ENCODE peak calls at places on chromosomes 13 and 19, in ten cellular contexts. B is pancreas; J is heart right ventricle; Z is upper lobe of right lung; I is OCI-LY7; N is uterus; U is H1; W is left ventricle myocardium inferior; X is PC-3; R is CD8-positive, alpha-beta T cell. E is an unnamed sample.

GRCh38 chr19:30556230-30556711 is 184.1 kb downstream of the ZNF536 start:
- DNase-seq in R (no peak), B (no peak), X (no peak), W (no peak), I (no peak), Z (no peak), U (no peak), N (no peak), J (no peak), E (no peak)

GRCh38 chr19:49217382-49217781 is 59.8 kb downstream of the TRPM4 start:
- DNase-seq in J (peak; percentile 65), X (no peak), I (no peak), N (no peak), B (no peak), Z (no peak), W (peak; percentile 52), R (no peak), U (no peak), E (no peak)

GRCh38 chr13:113832204-113832603 is 31.7 kb downstream of the GAS6 start:
- DNase-seq in Z (no peak), J (no peak), I (no peak), U (no peak), N (no peak), R (no peak), X (peak; percentile 10), W (no peak), B (peak; percentile 57), E (no peak)

GRCh38 chr13:109755997-109756396 is 30.4 kb downstream of the IRS2 start:
- DNase-seq in I (no peak), Z (no peak), B (no peak), W (no peak), J (no peak), N (no peak), U (no peak), X (no peak), R (no peak), E (no peak)

GRCh38 chr19:51799311-51799997 is 4.5 kb downstream of the FPR3 start:
- DNase-seq in I (no peak), Z (peak; percentile 76), B (no peak), W (peak; percentile 89), N (peak; percentile 78), J (peak; percentile 90), X (peak; percentile 98), R (no peak), U (no peak), E (peak; percentile 66)

GRCh38 chr13:35354305-35354704 is 122.2 kb downstream of the MAB21L1 start:
- DNase-seq in R (no peak), W (no peak), Z (no peak), U (no peak), J (no peak), N (no peak), X (no peak), I (no peak), B (no peak), E (no peak)

GRCh38 chr19:35860818-35861639 is 4.3 kb downstream of the KIRREL2 start:
- DNase-seq in U (peak; percentile 79), B (peak; percentile 68), N (no peak), Z (no peak), J (no peak), R (no peak), W (no peak), X (no peak), I (no peak), E (no peak)

GRCh38 chr19:1910169-1910568 is 5.0 kb downstream of the ADAT3 start:
- DNase-seq in R (no peak), Z (no peak), B (no peak), W (no peak), J (no peak), X (no peak), I (no peak), U (no peak), N (no peak), E (no peak)

DNA sequence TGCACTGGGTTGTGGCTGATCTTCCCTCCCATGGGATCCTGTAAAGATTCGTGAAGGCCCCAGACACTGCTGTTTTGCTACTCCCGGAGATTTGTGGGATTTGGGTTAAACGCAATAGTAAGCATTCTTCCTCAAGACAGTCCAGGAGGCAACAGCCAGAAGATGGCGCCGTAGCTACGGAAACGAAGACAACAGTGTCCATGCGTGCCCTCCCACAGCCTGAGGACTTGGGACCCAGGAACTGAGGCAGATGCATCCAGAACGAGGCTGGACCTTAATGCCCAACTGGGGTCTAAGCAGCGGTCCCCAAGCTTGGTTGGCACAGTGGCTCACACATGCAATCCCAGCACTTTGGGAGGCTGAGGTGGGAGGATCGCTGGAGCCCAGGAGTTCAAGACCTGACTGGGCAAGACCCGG is 57.6 kb upstream of the ZNF507 start:
- DNase-seq in U (peak; percentile 34), X (peak; percentile 60), B (no peak), I (peak; percentile 22), R (no peak), W (peak; percentile 72), Z (peak; percentile 68), N (peak; percentile 66), J (peak; percentile 58), E (peak; percentile 3)
- TF ChIP-seq CTCF in U (peak; percentile 82), X (peak; percentile 64), B (no peak), I (peak; percentile 66), R (no peak), W (peak; percentile 62), Z (peak; percentile 29), N (peak; percentile 31), J (peak; percentile 55), E (peak; percentile 65)

GRCh38 chr13:111093136-111093535 is 22.0 kb upstream of the ARHGEF7 start:
- DNase-seq in W (no peak), I (no peak), Z (no peak), X (no peak), N (no peak), U (no peak), J (no peak), B (no peak), R (no peak), E (no peak)
- H3K4me3 ChIP-seq in W (no peak overlapping the region), I (no peak overlapping the region), Z (no peak overlapping the region), X (no peak overlapping the region), N (no peak overlapping the region), U (no peak overlapping the region), J (no peak overlapping the region), B (no peak overlapping the region), R (no peak overlapping the region), E (no peak overlapping the region)

GRCh38 chr19:46216612-46217011 is 12.9 kb upstream of the IGFL1 start:
- DNase-seq in Z (no peak), X (no peak), B (no peak), W (no peak), U (no peak), I (no peak), R (no peak), N (no peak), J (no peak), E (no peak)
- H3K36me3 ChIP-seq in Z (no peaks in the 10 kb centered on the region), X (no peaks in the 10 kb centered on the region), B (no peaks in the 10 kb centered on the region), W (no peaks in the 10 kb centered on the region), U (no peaks in the 10 kb centered on the region), I (no peaks in the 10 kb centered on the region), R (no peaks in the 10 kb centered on the region), N (no peaks in the 10 kb centered on the region), J (no peaks in the 10 kb centered on the region), E (no peaks in the 10 kb centered on the region)

DNA sequence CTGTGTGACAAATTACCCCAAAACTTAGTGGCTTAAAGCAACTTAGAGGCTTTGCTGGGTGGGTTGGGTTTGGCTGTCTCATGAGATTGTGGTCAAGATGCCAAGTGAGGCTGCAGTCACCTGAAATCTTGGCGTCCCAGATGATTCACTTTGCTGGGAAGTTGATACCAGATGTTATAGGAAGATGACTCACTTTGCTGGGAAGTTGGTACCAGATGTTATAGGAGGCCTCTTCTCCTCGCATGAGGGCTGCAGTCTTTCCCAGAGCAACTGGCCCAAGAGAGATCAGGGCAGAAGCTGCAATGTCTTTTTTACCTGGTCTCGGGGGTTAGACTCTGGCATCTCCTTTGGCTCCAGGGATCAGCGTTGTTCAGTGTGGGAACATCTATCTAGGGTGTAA is 16.8 kb downstream of the TEX29 start:
- DNase-seq in I (no peak), Z (no peak), B (no peak), N (no peak), R (no peak), U (no peak), J (peak; percentile 0), W (no peak), X (peak; percentile 41), E (peak; percentile 85)
- TF ChIP-seq CTCF in I (no peak), Z (no peak), B (no peak), N (no peak), R (no peak), U (no peak), J (no peak), W (no peak), X (no peak), E (no peak)

E was measured in BJ.